ENCODE peak calls at places on chromosomes 3 and 15, in nine cellular contexts. H, P, C, K, N, J, X, O and E are unnamed samples.

GRCh38 chr3:24259901-24260512 is 234.6 kb downstream of the THRB start:
- DNase-seq in X (no peak), P (no peak), J (no peak), N (peak), C (no peak), H (no peak), O (no peak), K (no peak), E (no peak)

GRCh38 chr15:57227899-57228298 is 148.4 kb upstream of the CGNL1 start:
- DNase-seq in C (no peak), J (no peak), H (no peak), X (no peak), P (no peak), O (no peak), N (no peak), K (no peak), E (no peak)

GRCh38 chr3:51800758-51801140 is 21.7 kb upstream of the IQCF6 start:
- DNase-seq in H (no peak), K (no peak), P (no peak), J (no peak), N (no peak), C (no peak), O (no peak), X (no peak), E (no peak)

GRCh38 chr3:60250210-60250609 is 1001.0 kb downstream of the FHIT start:
- DNase-seq in O (no peak), P (no peak), C (no peak), H (no peak), J (no peak), N (no peak), K (no peak), X (no peak), E (no peak)

GRCh38 chr15:101121511-101122090 is 130.2 kb downstream of the CHSY1 start:
- DNase-seq in H (peak), P (no peak), X (no peak), N (no peak), K (no peak), C (no peak), O (no peak), J (peak), E (no peak)

GRCh38 chr15:64430000-64430735 is 30.2 kb upstream of the ZNF609 start:
- DNase-seq in P (peak), K (no peak), H (peak), N (no peak), J (peak), O (no peak), C (peak), X (peak), E (no peak)

GRCh38 chr3:187193181-187193580 is 4.1 kb upstream of the RTP1 start:
- DNase-seq in N (no peak), C (no peak), H (no peak), K (no peak), P (no peak), O (no peak), J (no peak), X (no peak), E (no peak)

GRCh38 chr3:106130384-106131084 is 261.7 kb upstream of the CBLB start:
- DNase-seq in J (no peak), O (no peak), X (peak), P (no peak), N (peak), H (no peak), C (no peak), K (no peak), E (peak)

GRCh38 chr3:74139648-74140047 is 474.8 kb downstream of the CNTN3 start:
- DNase-seq in O (no peak), C (no peak), J (no peak), N (no peak), K (no peak), P (no peak), H (no peak), X (no peak), E (no peak)